ENCODE peak calls at places on chromosomes 2 and 18, in five cellular contexts. One of them, this sample, is unnamed.

GRCh38 chr2:240482141-240482540 is 46.7 kb downstream of the GPC1 start:
- DNase-seq in H9: peak; percentile 19
- DNase-seq in mesendoderm: no peak
- DNase-seq in trophoblast cell: no peak
- DNase-seq in neuronal stem cell: no peak
- DNase-seq in this sample: no peak

GRCh38 chr2:28665041-28665704 is 86.5 kb upstream of the PPP1CB start:
- DNase-seq in H9: no peak
- DNase-seq in mesendoderm: no peak
- DNase-seq in trophoblast cell: no peak
- DNase-seq in neuronal stem cell: no peak
- DNase-seq in this sample: peak; percentile 85

GRCh38 chr2:1140389-1141003 is 189.8 kb downstream of the SNTG2 start:
- DNase-seq in H9: peak; percentile 86
- DNase-seq in mesendoderm: peak; percentile 70
- DNase-seq in trophoblast cell: peak; percentile 6
- DNase-seq in neuronal stem cell: peak; percentile 42
- DNase-seq in this sample: no peak

GRCh38 chr18:48799724-48800315 is 150.9 kb downstream of the SMAD7 start:
- DNase-seq in H9: peak; percentile 11
- DNase-seq in mesendoderm: no peak
- DNase-seq in trophoblast cell: no peak
- DNase-seq in neuronal stem cell: no peak
- DNase-seq in this sample: no peak

GRCh38 chr2:52070665-52071064 is 1038.7 kb upstream of the NRXN1 start:
- DNase-seq in H9: no peak
- DNase-seq in mesendoderm: no peak
- DNase-seq in trophoblast cell: no peak
- DNase-seq in neuronal stem cell: no peak
- DNase-seq in this sample: no peak

GRCh38 chr2:189328451-189329249 is 112.6 kb upstream of the WDR75 start:
- DNase-seq in H9: no peak
- DNase-seq in mesendoderm: no peak
- DNase-seq in trophoblast cell: no peak
- DNase-seq in neuronal stem cell: no peak
- DNase-seq in this sample: peak; percentile 82

GRCh38 chr2:152098033-152098797 is 629 bp downstream of the CACNB4 start:
- DNase-seq in H9: peak; percentile 59
- DNase-seq in mesendoderm: peak; percentile 23
- DNase-seq in trophoblast cell: peak; percentile 9
- DNase-seq in neuronal stem cell: peak; percentile 27
- DNase-seq in this sample: no peak

GRCh38 chr2:54895735-54896134 is 154.5 kb downstream of the RTN4 start:
- DNase-seq in H9: no peak
- DNase-seq in mesendoderm: no peak
- DNase-seq in trophoblast cell: no peak
- DNase-seq in neuronal stem cell: no peak
- DNase-seq in this sample: peak; percentile 28

GRCh38 chr2:236915726-236916125 is 170.0 kb upstream of the COPS8 start:
- DNase-seq in H9: no peak
- DNase-seq in mesendoderm: no peak
- DNase-seq in trophoblast cell: no peak
- DNase-seq in neuronal stem cell: no peak
- DNase-seq in this sample: no peak

GRCh38 chr2:120736955-120737801 is 1.5 kb downstream of the GLI2 start:
- DNase-seq in H9: peak; percentile 72
- DNase-seq in mesendoderm: peak; percentile 97
- DNase-seq in trophoblast cell: no peak
- DNase-seq in neuronal stem cell: peak; percentile 92
- DNase-seq in this sample: peak; percentile 92

GRCh38 chr2:138652378-138652777 is 127.8 kb downstream of the NXPH2 start:
- DNase-seq in H9: no peak
- DNase-seq in mesendoderm: no peak
- DNase-seq in trophoblast cell: peak; percentile 13
- DNase-seq in neuronal stem cell: no peak
- DNase-seq in this sample: no peak

GRCh38 chr2:150486539-150487484 is 655 bp downstream of the RND3 start:
- DNase-seq in H9: peak; percentile 33
- DNase-seq in mesendoderm: peak; percentile 72
- DNase-seq in trophoblast cell: no peak
- DNase-seq in neuronal stem cell: peak; percentile 47
- DNase-seq in this sample: peak; percentile 24

GRCh38 chr2:181955010-181955409 is 30.6 kb upstream of the PPP1R1C start:
- DNase-seq in H9: no peak
- DNase-seq in mesendoderm: no peak
- DNase-seq in trophoblast cell: no peak
- DNase-seq in neuronal stem cell: no peak
- DNase-seq in this sample: peak; percentile 82

GRCh38 chr2:218568190-218569037 is at the start of the genes CNOT9 and USP37:
- DNase-seq in H9: peak; percentile 99
- DNase-seq in mesendoderm: peak; percentile 99
- DNase-seq in trophoblast cell: peak; percentile 99
- DNase-seq in neuronal stem cell: peak; percentile 99
- DNase-seq in this sample: peak; percentile 97

GRCh38 chr2:218567797-218568189 is 358 bp downstream of the USP37 start:
- DNase-seq in H9: no peak
- DNase-seq in mesendoderm: no peak
- DNase-seq in trophoblast cell: peak; percentile 2
- DNase-seq in neuronal stem cell: no peak
- DNase-seq in this sample: no peak

GRCh38 chr2:218570850-218571249 is 2.2 kb downstream of the CNOT9 start:
- DNase-seq in H9: no peak
- DNase-seq in mesendoderm: no peak
- DNase-seq in trophoblast cell: no peak
- DNase-seq in neuronal stem cell: no peak
- DNase-seq in this sample: peak; percentile 66

GRCh38 chr2:218569661-218570500 is 1.2 kb downstream of the CNOT9 start:
- DNase-seq in H9: no peak
- DNase-seq in mesendoderm: peak; percentile 55
- DNase-seq in trophoblast cell: no peak
- DNase-seq in neuronal stem cell: peak; percentile 14
- DNase-seq in this sample: peak; percentile 67

GRCh38 chr2:218569038-218569431 is 396 bp downstream of the CNOT9 start:
- DNase-seq in H9: no peak
- DNase-seq in mesendoderm: peak; percentile 72
- DNase-seq in trophoblast cell: peak; percentile 59
- DNase-seq in neuronal stem cell: no peak
- DNase-seq in this sample: peak; percentile 83
- H3K18ac ChIP-seq in H9: peak overlapping the region; percentile 91
- H3K18ac ChIP-seq in mesendoderm: peak overlapping the region; percentile 96
- H3K18ac ChIP-seq in trophoblast cell: peak overlapping the region; percentile 88
- H3K18ac ChIP-seq in neuronal stem cell: peak overlapping the region; percentile 93
- H3K18ac ChIP-seq in this sample: no peak overlapping the region

GRCh38 chr18:46411191-46411590 is 245.8 kb downstream of the LOXHD1 start:
- DNase-seq in H9: no peak
- DNase-seq in mesendoderm: no peak
- DNase-seq in trophoblast cell: no peak
- DNase-seq in neuronal stem cell: no peak
- DNase-seq in this sample: no peak

GRCh38 chr18:46414863-46415262 is 242.2 kb downstream of the LOXHD1 start:
- DNase-seq in H9: peak; percentile 59
- DNase-seq in mesendoderm: peak; percentile 90
- DNase-seq in trophoblast cell: no peak
- DNase-seq in neuronal stem cell: peak; percentile 49
- DNase-seq in this sample: no peak

GRCh38 chr18:46413684-46414083 is 243.3 kb downstream of the LOXHD1 start:
- DNase-seq in H9: no peak
- DNase-seq in mesendoderm: no peak
- DNase-seq in trophoblast cell: no peak
- DNase-seq in neuronal stem cell: no peak
- DNase-seq in this sample: peak; percentile 5

GRCh38 chr18:46412831-46413371 is 244.1 kb downstream of the LOXHD1 start:
- DNase-seq in H9: no peak
- DNase-seq in mesendoderm: no peak
- DNase-seq in trophoblast cell: no peak
- DNase-seq in neuronal stem cell: no peak
- DNase-seq in this sample: no peak

GRCh38 chr18:46411862-46412690 is 244.9 kb downstream of the LOXHD1 start:
- DNase-seq in H9: peak; percentile 41
- DNase-seq in mesendoderm: peak; percentile 84
- DNase-seq in trophoblast cell: no peak
- DNase-seq in neuronal stem cell: no peak
- DNase-seq in this sample: no peak
- H3K18ac ChIP-seq in H9: no peak overlapping the region
- H3K18ac ChIP-seq in mesendoderm: peak overlapping the region; percentile 23
- H3K18ac ChIP-seq in trophoblast cell: no peak overlapping the region
- H3K18ac ChIP-seq in neuronal stem cell: no peak overlapping the region
- H3K18ac ChIP-seq in this sample: no peak overlapping the region

GRCh38 chr2:235500110-235500760 is 6.4 kb downstream of the AGAP1 start:
- DNase-seq in H9: no peak
- DNase-seq in mesendoderm: no peak
- DNase-seq in trophoblast cell: no peak
- DNase-seq in neuronal stem cell: no peak
- DNase-seq in this sample: no peak
- H3K18ac ChIP-seq in H9: no peak overlapping the region
- H3K18ac ChIP-seq in mesendoderm: no peak overlapping the region
- H3K18ac ChIP-seq in trophoblast cell: no peak overlapping the region
- H3K18ac ChIP-seq in neuronal stem cell: peak overlapping the region; percentile 1
- H3K18ac ChIP-seq in this sample: no peak overlapping the region

GRCh38 chr2:8123464-8123863 is 558.4 kb upstream of the ID2 start:
- DNase-seq in H9: no peak
- DNase-seq in mesendoderm: no peak
- DNase-seq in trophoblast cell: no peak
- DNase-seq in neuronal stem cell: no peak
- DNase-seq in this sample: no peak

GRCh38 chr2:8122506-8122898 is 559.4 kb upstream of the ID2 start:
- DNase-seq in H9: no peak
- DNase-seq in mesendoderm: no peak
- DNase-seq in trophoblast cell: no peak
- DNase-seq in neuronal stem cell: no peak
- DNase-seq in this sample: no peak

GRCh38 chr2:8121826-8122505 is 559.9 kb upstream of the ID2 start:
- DNase-seq in H9: no peak
- DNase-seq in mesendoderm: no peak
- DNase-seq in trophoblast cell: no peak
- DNase-seq in neuronal stem cell: no peak
- DNase-seq in this sample: peak; percentile 22

GRCh38 chr2:8125741-8126691 is 555.8 kb upstream of the ID2 start:
- DNase-seq in H9: no peak
- DNase-seq in mesendoderm: no peak
- DNase-seq in trophoblast cell: peak; percentile 13
- DNase-seq in neuronal stem cell: no peak
- DNase-seq in this sample: peak; percentile 21

GRCh38 chr2:8126783-8127182 is 555.1 kb upstream of the ID2 start:
- DNase-seq in H9: no peak
- DNase-seq in mesendoderm: no peak
- DNase-seq in trophoblast cell: no peak
- DNase-seq in neuronal stem cell: no peak
- DNase-seq in this sample: no peak
- H3K18ac ChIP-seq in H9: no peak overlapping the region
- H3K18ac ChIP-seq in mesendoderm: no peak overlapping the region
- H3K18ac ChIP-seq in trophoblast cell: no peak overlapping the region
- H3K18ac ChIP-seq in neuronal stem cell: no peak overlapping the region
- H3K18ac ChIP-seq in this sample: no peak overlapping the region

GRCh38 chr2:45466045-45466444 is 145.0 kb downstream of the SRBD1 start:
- DNase-seq in H9: peak; percentile 58
- DNase-seq in mesendoderm: peak; percentile 80
- DNase-seq in trophoblast cell: no peak
- DNase-seq in neuronal stem cell: no peak
- DNase-seq in this sample: no peak

GRCh38 chr2:45468279-45468678 is 142.8 kb downstream of the SRBD1 start:
- DNase-seq in H9: no peak
- DNase-seq in mesendoderm: no peak
- DNase-seq in trophoblast cell: no peak
- DNase-seq in neuronal stem cell: no peak
- DNase-seq in this sample: no peak

GRCh38 chr2:45469314-45470099 is 141.6 kb downstream of the SRBD1 start:
- DNase-seq in H9: no peak
- DNase-seq in mesendoderm: no peak
- DNase-seq in trophoblast cell: no peak
- DNase-seq in neuronal stem cell: no peak
- DNase-seq in this sample: no peak

GRCh38 chr2:45470531-45470930 is 140.5 kb downstream of the SRBD1 start:
- DNase-seq in H9: no peak
- DNase-seq in mesendoderm: no peak
- DNase-seq in trophoblast cell: no peak
- DNase-seq in neuronal stem cell: no peak
- DNase-seq in this sample: no peak
- H3K18ac ChIP-seq in H9: no peak overlapping the region
- H3K18ac ChIP-seq in mesendoderm: no peak overlapping the region
- H3K18ac ChIP-seq in trophoblast cell: no peak overlapping the region
- H3K18ac ChIP-seq in neuronal stem cell: no peak overlapping the region
- H3K18ac ChIP-seq in this sample: no peak overlapping the region

DNA sequence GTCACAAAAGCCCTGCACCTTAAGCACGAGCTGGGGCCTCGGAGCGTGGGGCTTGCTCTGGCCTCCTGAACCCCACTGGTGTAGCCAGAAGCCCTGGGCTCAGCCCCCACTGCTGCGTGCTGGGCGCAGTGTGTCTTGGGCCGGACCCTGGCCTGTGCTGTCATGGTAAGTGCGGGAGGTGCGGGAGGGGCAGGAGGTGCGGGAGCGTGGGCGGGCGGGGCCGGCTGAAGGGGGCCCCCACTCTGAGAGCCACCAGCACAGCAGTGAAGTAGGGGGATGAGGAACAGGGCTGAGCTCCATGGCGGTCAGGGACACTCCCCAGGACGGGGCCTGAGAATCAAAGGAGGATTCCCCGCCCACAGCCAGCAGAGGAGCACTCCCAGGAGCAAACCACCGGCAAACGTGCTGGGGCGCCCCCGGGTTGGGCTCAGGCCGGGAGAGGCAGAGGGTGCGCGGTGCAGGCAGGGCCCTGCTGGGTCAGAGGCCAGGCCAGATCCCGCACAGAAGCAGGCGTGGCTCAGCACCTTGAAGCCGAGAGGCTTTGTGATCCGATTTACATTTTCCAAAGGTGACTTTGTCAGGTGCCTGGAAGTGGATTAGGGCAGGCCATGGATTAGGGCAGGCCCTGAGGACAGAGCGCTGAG is 152.1 kb upstream of the RAB6C start:
- DNase-seq in H9: peak; percentile 88
- DNase-seq in mesendoderm: peak; percentile 76
- DNase-seq in trophoblast cell: no peak
- DNase-seq in neuronal stem cell: no peak
- DNase-seq in this sample: no peak
- H3K18ac ChIP-seq in H9: no peak overlapping the region
- H3K18ac ChIP-seq in mesendoderm: peak overlapping the region; percentile 71
- H3K18ac ChIP-seq in trophoblast cell: no peak overlapping the region
- H3K18ac ChIP-seq in neuronal stem cell: peak overlapping the region; percentile 94
- H3K18ac ChIP-seq in this sample: no peak overlapping the region

DNA sequence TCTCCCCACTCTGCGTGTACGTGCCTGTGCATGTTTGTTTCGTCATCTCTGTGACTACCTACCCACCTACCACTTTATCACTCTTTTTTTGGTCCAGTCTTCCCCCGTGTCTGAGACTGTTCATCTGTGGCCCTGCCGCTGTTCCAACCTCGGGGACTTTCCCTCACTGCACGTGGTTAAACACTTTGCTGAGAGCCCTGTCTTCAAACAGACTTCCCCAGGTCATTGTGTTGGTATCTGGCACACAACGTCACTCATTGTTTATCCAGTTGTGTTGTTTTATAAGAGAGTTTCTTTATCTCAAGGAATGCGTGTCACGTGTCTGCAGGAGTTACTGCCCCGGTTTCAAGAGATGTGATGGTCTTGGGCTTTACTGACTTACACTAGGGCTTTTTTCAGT is 262.0 kb upstream of the RASGRP3 start:
- DNase-seq in H9: no peak
- DNase-seq in mesendoderm: no peak
- DNase-seq in trophoblast cell: no peak
- DNase-seq in neuronal stem cell: no peak
- DNase-seq in this sample: peak; percentile 87
- H3K18ac ChIP-seq in H9: no peak overlapping the region
- H3K18ac ChIP-seq in mesendoderm: no peak overlapping the region
- H3K18ac ChIP-seq in trophoblast cell: no peak overlapping the region
- H3K18ac ChIP-seq in neuronal stem cell: peak overlapping the region; percentile 46
- H3K18ac ChIP-seq in this sample: peak overlapping the region; percentile 80

This sample was measured in IMR-90.